ENCODE peak calls at places on chromosomes 13 and 19, in four cellular contexts. L, F, T and S are unnamed samples.
A peak's percentile ranks its signal among the peaks of the same experiment; 100 is the strongest.

GRCh38 chr13:72567566-72567965 is 159.9 kb downstream of the MZT1 start:
- DNase-seq in L (peak; percentile 32), F (no peak), T (no peak), S (no peak)

GRCh38 chr13:30346159-30346788 is 38.9 kb upstream of the KATNAL1 start:
- DNase-seq in T (no peak), F (no peak), L (no peak), S (no peak)

GRCh38 chr19:32201661-32202060 is 143.7 kb upstream of the ZNF507 start:
- DNase-seq in L (no peak), T (no peak), F (no peak), S (peak; percentile 26)

GRCh38 chr13:110425444-110425780 is 118.3 kb downstream of the COL4A2 start:
- DNase-seq in F (no peak), T (no peak), L (no peak), S (no peak)

GRCh38 chr13:110548891-110549794 is 12.4 kb downstream of the RAB20 start:
- DNase-seq in T (no peak), F (no peak), L (no peak), S (no peak)

GRCh38 chr13:110415669-110416068 is 108.6 kb downstream of the COL4A2 start:
- DNase-seq in T (no peak), F (no peak), L (peak; percentile 61), S (no peak)

GRCh38 chr13:65844266-65844841 is 1385.8 kb downstream of the PCDH9 start:
- DNase-seq in T (no peak), F (no peak), L (no peak), S (no peak)

GRCh38 chr19:41367848-41368301 is 3.9 kb upstream of the B9D2 start:
- DNase-seq in L (no peak), F (no peak), T (no peak), S (no peak)

GRCh38 chr13:26946675-26947342 is 186.2 kb upstream of the GPR12 start:
- DNase-seq in F (no peak), T (no peak), L (no peak), S (no peak)

GRCh38 chr19:8552810-8553209 is 24.4 kb downstream of the MYO1F start:
- DNase-seq in T (no peak), F (no peak), L (peak; percentile 58), S (no peak)

GRCh38 chr19:57682226-57682766 is 519 bp downstream of the ZNF551 start:
- DNase-seq in T (no peak), L (no peak), F (no peak), S (no peak)

GRCh38 chr13:23763328-23763727 is 125.9 kb downstream of the MIPEP start:
- DNase-seq in T (no peak), L (no peak), F (no peak), S (no peak)

GRCh38 chr19:3276341-3276799 is 51.9 kb downstream of the CELF5 start:
- DNase-seq in F (no peak), T (no peak), L (peak; percentile 99), S (peak; percentile 48)

GRCh38 chr13:107275312-107275711 is 707.4 kb upstream of the ARGLU1 start:
- DNase-seq in L (no peak), F (no peak), T (no peak), S (no peak)

GRCh38 chr13:31827707-31828106 is 88.4 kb downstream of the RXFP2 start:
- DNase-seq in F (no peak), T (no peak), L (no peak), S (no peak)

DNA sequence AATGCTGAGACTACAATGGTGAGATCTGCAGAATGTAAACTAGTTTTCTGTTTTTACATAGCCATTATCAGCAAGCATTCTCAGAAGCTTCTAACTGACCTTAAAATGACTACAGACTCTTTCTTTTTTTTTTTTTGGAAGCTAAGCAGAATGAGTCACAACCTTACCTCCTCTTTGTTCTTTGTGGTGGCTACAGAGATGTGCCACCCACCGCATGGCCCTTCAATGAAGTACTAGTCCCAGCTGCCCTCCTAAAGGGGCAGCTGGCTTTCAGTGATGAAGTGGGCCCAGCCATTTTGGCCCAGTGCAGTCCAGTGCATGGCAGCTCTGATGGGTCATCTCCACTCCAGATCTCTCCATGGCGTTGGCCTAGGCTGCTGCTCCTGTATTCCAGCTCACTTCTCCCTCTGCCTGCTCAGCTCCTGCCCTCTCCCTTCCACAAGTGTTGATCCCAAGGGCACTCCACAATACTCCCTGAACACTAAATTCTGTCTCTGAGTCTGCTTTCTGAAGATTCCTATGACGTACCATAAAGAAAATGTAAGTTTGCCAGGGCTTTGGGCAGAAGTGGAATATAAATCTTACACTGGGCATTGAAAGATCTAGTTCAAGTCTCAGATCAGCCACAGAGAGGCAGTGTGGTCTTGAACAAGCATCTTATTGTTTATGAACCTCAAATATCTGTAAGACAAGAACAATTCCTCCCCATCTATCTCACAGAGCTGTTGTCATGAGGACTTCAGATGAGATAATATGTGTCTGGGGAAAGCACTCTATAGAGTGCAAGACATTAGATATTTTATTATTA is 85.6 kb downstream of the RXFP2 start:
- DNase-seq in F (no peak), L (no peak), T (no peak), S (no peak)
- TF ChIP-seq CTCF in F (peak; percentile 27), L (peak; percentile 30), T (no peak), S (no peak)

GRCh38 chr19:45082170-45082569 is 3.1 kb downstream of the GEMIN7 start:
- DNase-seq in F (no peak), T (no peak), L (no peak), S (no peak)

GRCh38 chr19:45076851-45077730 is 813 bp upstream of the ZNF296 start:
- DNase-seq in F (no peak), L (peak; percentile 71), T (no peak), S (no peak)

GRCh38 chr19:45078390-45079062 is 534 bp upstream of the GEMIN7 start:
- DNase-seq in T (no peak), F (no peak), L (no peak), S (no peak)

GRCh38 chr19:45079911-45080469 is 930 bp downstream of the GEMIN7 start:
- DNase-seq in F (no peak), T (no peak), L (peak; percentile 62), S (no peak)

GRCh38 chr19:45079063-45079910 is at the start of gene GEMIN7:
- DNase-seq in F (peak; percentile 84), T (peak; percentile 74), L (peak; percentile 89), S (peak; percentile 70)
- TF ChIP-seq CTCF in F (no peak), T (no peak), L (no peak), S (no peak)

DNA sequence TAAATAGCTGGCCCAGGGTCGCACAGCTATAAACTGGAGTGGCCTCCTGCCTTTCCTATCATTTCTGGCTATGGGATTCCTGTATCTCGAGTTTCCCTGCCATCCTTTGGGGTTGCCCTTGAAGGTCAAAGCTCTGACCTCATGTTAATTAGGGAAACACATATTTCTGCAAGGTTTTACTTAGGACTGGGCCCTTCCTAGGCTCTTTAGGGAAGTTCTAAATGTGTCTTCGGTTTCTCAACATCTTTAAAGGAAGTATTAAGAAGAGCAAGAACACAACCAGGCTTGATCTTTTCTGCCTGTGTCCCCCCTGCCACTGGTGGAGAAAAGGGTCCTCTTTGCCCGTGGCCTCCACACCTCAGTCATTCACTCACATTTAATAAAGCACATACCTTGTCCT is 10.8 kb downstream of the LCP1 start:
- DNase-seq in F (no peak), L (no peak), T (no peak), S (no peak)
- TF ChIP-seq CTCF in F (no peak), L (no peak), T (no peak), S (no peak)

DNA sequence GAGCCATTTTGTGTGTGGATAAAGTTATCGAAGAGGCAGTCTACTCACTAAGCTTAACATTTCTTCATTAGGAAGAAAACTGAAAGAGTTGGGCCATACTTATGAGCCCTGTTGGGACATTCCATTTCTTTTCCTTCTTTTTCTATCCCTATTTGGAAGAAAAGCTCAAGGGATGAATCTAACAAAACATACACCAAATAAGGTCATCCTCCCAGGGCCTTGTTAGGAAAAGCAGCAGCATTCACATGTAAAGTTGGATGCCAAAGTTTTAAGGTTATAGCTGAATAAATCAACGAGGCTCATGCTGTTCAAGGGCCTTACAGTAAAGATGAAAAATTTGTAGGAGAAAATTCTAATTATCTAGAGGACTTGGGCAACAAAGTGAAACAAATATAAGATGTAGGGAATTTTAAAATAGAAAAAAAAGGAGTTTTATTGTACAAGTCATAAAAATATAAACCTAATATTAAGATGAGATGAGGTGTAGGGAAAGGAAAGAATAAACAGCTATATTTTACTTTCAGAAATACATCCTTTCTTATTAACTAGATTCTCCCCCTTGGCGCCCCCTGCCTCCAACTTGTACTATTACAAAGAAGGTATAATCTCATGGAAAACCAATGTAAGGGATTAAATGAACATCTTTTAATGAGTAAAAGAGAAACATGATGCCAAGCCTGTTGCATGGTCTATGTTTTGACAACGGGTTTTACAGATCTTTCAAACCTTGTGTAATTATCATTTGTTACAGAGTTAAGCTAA is 160.4 kb downstream of the PCDH20 start:
- DNase-seq in T (no peak), L (no peak), F (no peak), S (no peak)
- TF ChIP-seq CTCF in T (no peak), L (peak; percentile 70), F (no peak), S (no peak)

DNA sequence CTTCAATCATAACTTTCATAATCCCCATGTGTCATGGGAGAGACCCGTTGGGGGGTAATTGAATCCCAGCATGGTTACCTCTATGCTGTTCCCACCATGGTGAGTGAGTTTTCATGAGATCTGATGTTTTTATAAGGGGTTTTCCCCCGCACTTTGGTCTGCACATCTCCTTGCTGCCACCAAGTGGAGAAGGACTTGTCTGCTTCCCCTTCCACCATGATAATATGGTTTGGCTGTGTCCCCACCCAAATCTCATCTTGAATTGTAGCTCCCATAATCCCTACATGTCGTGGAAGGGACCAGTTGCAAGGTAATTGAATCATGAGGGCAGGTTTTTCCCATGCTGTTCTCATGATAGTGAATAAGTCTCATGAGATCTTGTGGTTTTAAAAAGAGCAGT is 524.9 kb downstream of the SLITRK5 start:
- DNase-seq in F (no peak), L (no peak), T (no peak), S (no peak)
- TF ChIP-seq CTCF in F (no peak), L (peak; percentile 28), T (no peak), S (no peak)